ENCODE peak calls at places on chromosome 18, in ten cellular contexts. Z is BE2C, Q is fibroblast of pulmonary artery, K is hepatocyte, J is GM06990, W is cardiac fibroblast, U is DND-41, E is heart left ventricle, A is ovary, F is colonic mucosa. H is an unnamed sample.

GRCh38 chr18:45870419-45870818 is 44.9 kb downstream of the SIGLEC15 start:
- DNase-seq in Q (no peak), U (no peak), A (no peak), E (no peak), Z (peak), W (no peak), F (no peak), K (no peak), J (no peak), H (no peak)

GRCh38 chr18:56255381-56255780 is 383.0 kb downstream of the TXNL1 start:
- DNase-seq in W (no peak), Q (no peak), E (no peak), U (no peak), Z (no peak), A (no peak), J (no peak), F (no peak), K (no peak), H (no peak)

GRCh38 chr18:77059294-77059916 is 73.2 kb downstream of the MBP start:
- DNase-seq in U (peak), Q (peak), K (peak), Z (peak), A (no peak), E (no peak), F (no peak), W (peak), J (no peak), H (no peak)

GRCh38 chr18:21031845-21032244 is 79.8 kb downstream of the ROCK1 start:
- DNase-seq in W (no peak), J (no peak), K (no peak), Q (no peak), Z (no peak), A (no peak), U (no peak), E (no peak), F (no peak), H (no peak)

GRCh38 chr18:23422751-23423418 is 30.2 kb upstream of the RIOK3 start:
- DNase-seq in A (no peak), E (peak), Q (peak), U (no peak), K (peak), F (peak), J (peak), Z (peak), W (peak), H (no peak)

GRCh38 chr18:9753863-9754262 is 45.8 kb downstream of the RAB31 start:
- DNase-seq in E (no peak), A (no peak), J (no peak), K (no peak), U (no peak), W (peak), Q (no peak), F (no peak), Z (no peak), H (no peak)

GRCh38 chr18:35024965-35025364 is 16.2 kb upstream of the MAPRE2 start:
- DNase-seq in K (peak), Z (no peak), E (no peak), W (peak), A (peak), J (no peak), U (no peak), Q (peak), F (peak), H (peak)

GRCh38 chr18:8816805-8817204 is 111.4 kb downstream of the MTCL1 start:
- DNase-seq in Q (peak), E (no peak), U (no peak), A (no peak), J (no peak), K (no peak), F (no peak), W (peak), Z (no peak), H (no peak)

GRCh38 chr18:57581301-57581934 is 5.1 kb downstream of the FECH start:
- DNase-seq in A (no peak), Z (no peak), J (no peak), F (no peak), K (no peak), U (no peak), W (no peak), E (no peak), Q (no peak), H (no peak)

GRCh38 chr18:22238036-22238435 is 68.6 kb downstream of the GATA6 start:
- DNase-seq in J (no peak), F (no peak), E (no peak), Q (no peak), K (no peak), A (no peak), W (no peak), U (no peak), Z (no peak), H (no peak)

GRCh38 chr18:9404565-9405060 is 70.0 kb downstream of the TWSG1 start:
- DNase-seq in W (peak), F (no peak), K (no peak), A (no peak), Q (peak), U (no peak), E (no peak), Z (no peak), J (peak), H (no peak)

GRCh38 chr18:79639072-79639829 is 40.4 kb upstream of the CTDP1 start:
- DNase-seq in F (no peak), Z (no peak), Q (peak), J (no peak), A (no peak), W (peak), K (no peak), E (no peak), U (no peak), H (no peak)

GRCh38 chr18:45780568-45780967 is 44.9 kb upstream of the SIGLEC15 start:
- DNase-seq in Q (peak), K (no peak), F (no peak), E (no peak), J (no peak), A (no peak), Z (no peak), W (peak), U (no peak), H (no peak)

GRCh38 chr18:58013241-58014211 is 30.5 kb upstream of the NEDD4L start:
- DNase-seq in E (no peak), W (no peak), K (peak), Q (peak), J (no peak), U (no peak), Z (no peak), F (peak), A (no peak), H (no peak)

GRCh38 chr18:72762505-72763122 is 105.2 kb downstream of the NETO1 start:
- DNase-seq in W (peak), F (no peak), K (peak), U (peak), E (no peak), J (peak), A (no peak), Z (no peak), Q (peak), H (peak)

GRCh38 chr18:8858888-8859511 is 153.6 kb downstream of the MTCL1 start:
- DNase-seq in W (peak), Q (peak), K (peak), Z (no peak), F (no peak), U (no peak), A (no peak), J (no peak), E (no peak), H (peak)

GRCh38 chr18:57026316-57026715 is 120.6 kb upstream of the BOD1L2 start:
- DNase-seq in Z (no peak), A (no peak), K (no peak), J (no peak), W (no peak), E (no peak), Q (no peak), U (no peak), F (no peak), H (no peak)

GRCh38 chr18:73752546-73752945 is 395.1 kb downstream of the FBXO15 start:
- DNase-seq in A (no peak), Q (peak), J (no peak), K (no peak), W (peak), Z (no peak), U (no peak), F (no peak), E (no peak), H (no peak)

GRCh38 chr18:14914126-14914525 is 166.2 kb downstream of the ANKRD30B start:
- DNase-seq in F (no peak), K (no peak), Q (no peak), A (no peak), J (no peak), E (no peak), U (no peak), Z (no peak), W (no peak), H (no peak)

GRCh38 chr18:59547691-59548182 is 149.5 kb downstream of the CCBE1 start:
- DNase-seq in E (no peak), A (peak), Q (peak), J (no peak), W (peak), U (no peak), F (no peak), Z (no peak), K (peak), H (peak)

GRCh38 chr18:21997207-21998143 is 171.9 kb upstream of the GATA6 start:
- DNase-seq in W (peak), E (no peak), Q (peak), J (peak), A (no peak), Z (no peak), F (peak), U (peak), K (peak), H (no peak)

GRCh38 chr18:56641714-56642331 is 3.4 kb upstream of the TXNL1 start:
- DNase-seq in K (no peak), A (no peak), W (peak), Q (peak), U (no peak), E (no peak), J (no peak), Z (no peak), F (no peak), H (no peak)

GRCh38 chr18:76524900-76525698 is 30.1 kb upstream of the ZNF516 start:
- DNase-seq in Z (no peak), K (peak), W (peak), Q (peak), F (no peak), A (peak), U (no peak), E (no peak), J (no peak), H (no peak)

GRCh38 chr18:12246849-12247808 is 7.0 kb upstream of the CIDEA start:
- DNase-seq in A (no peak), U (no peak), K (peak), Z (no peak), W (peak), Q (peak), F (no peak), E (no peak), J (no peak), H (no peak)
- TF ChIP-seq CTCF in A (no peak), U (no peak), K (peak), Z (no peak), W (peak), Q (peak), F (no peak), E (no peak), J (peak), H (peak)

GRCh38 chr18:62832282-62832681 is 116.9 kb downstream of the PHLPP1 start:
- DNase-seq in U (no peak), E (no peak), W (no peak), J (no peak), K (no peak), A (no peak), Q (no peak), F (no peak), Z (no peak), H (no peak)

GRCh38 chr18:62828091-62828640 is 112.8 kb downstream of the PHLPP1 start:
- DNase-seq in Z (no peak), A (no peak), K (no peak), E (no peak), W (no peak), U (no peak), J (no peak), F (no peak), Q (no peak), H (no peak)

GRCh38 chr18:62828852-62829251 is 113.5 kb downstream of the PHLPP1 start:
- DNase-seq in A (no peak), Z (no peak), K (no peak), J (no peak), E (no peak), U (no peak), Q (no peak), F (no peak), W (no peak), H (no peak)

GRCh38 chr18:62827397-62827796 is 112.1 kb downstream of the PHLPP1 start:
- DNase-seq in W (no peak), E (no peak), K (no peak), J (no peak), Q (no peak), A (no peak), F (no peak), Z (no peak), U (no peak), H (no peak)

GRCh38 chr18:62829936-62830335 is 114.6 kb downstream of the PHLPP1 start:
- DNase-seq in E (no peak), W (no peak), J (no peak), F (no peak), Q (no peak), A (no peak), K (no peak), Z (no peak), U (no peak), H (no peak)
- H3K4me3 ChIP-seq in E (no peak), W (no peak), J (no peak), F (no peak), Q (no peak), A (no peak), K (no peak), Z (no peak), U (no peak), H (no peak)

DNA sequence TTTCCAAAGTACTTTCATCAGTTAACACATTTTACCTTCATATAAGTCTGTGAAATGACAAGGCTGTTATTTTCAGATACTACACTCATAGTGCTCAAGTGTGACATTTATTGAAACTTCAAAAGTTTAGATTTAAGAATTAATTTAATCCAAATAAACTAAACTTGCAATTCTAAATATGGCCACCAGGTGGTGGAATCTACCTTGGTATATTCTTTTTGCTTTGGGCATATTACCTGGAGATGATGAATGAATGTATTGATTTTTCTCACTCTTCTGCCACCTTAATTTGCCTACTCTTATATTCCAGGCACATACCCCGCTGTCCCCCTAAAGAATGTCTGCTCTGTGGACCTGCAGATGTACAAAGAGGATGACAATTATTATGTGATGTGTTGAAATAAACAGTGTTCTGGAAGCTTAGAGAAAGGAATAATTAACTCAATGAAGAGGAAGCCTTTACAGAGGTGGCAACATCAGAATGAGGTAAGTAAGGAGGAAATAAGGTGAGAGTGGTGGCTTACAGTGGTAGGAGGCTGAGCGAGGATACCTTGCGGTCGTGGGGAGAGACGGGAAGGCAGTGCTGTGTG is 179.7 kb downstream of the CELF4 start:
- DNase-seq in U (no peak), W (peak), Z (no peak), A (no peak), E (no peak), Q (peak), F (no peak), J (no peak), K (peak), H (no peak)
- TF ChIP-seq CTCF in U (peak), W (peak), Z (peak), A (peak), E (peak), Q (peak), F (peak), J (peak), K (peak), H (peak)

DNA sequence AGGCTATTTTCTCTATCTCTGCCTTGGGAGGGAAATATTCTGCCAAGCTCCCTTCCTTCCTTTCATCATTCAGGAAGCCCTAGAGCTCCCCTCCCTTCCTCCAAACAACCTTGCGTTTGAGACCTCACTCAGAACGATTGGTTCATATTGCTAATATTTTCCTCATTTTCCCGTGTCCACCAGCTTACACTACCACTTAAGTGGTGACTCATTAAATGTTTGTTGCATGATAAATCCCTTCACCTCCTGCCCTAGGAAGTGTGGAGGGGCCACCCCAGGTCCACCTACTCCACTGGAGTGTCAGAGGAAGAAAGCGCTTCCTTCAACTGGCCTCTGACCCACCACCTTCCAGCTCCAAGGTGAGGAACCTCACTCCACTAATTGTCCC is 2.3 kb upstream of the LPIN2 start:
- DNase-seq in F (no peak), A (no peak), K (peak), W (peak), Z (no peak), E (no peak), U (no peak), Q (peak), J (no peak), H (no peak)
- H3K4me3 ChIP-seq in F (no peak), A (no peak), K (no peak), W (no peak), Z (no peak), E (no peak), U (no peak), Q (no peak), J (no peak), H (no peak)

GRCh38 chr18:70172225-70172624 is 33.3 kb downstream of the RTTN start:
- DNase-seq in K (no peak), A (no peak), Z (no peak), J (no peak), W (peak), F (no peak), E (no peak), U (no peak), Q (peak), H (no peak)
- TF ChIP-seq CTCF in K (peak), A (no peak), Z (peak), J (peak), W (peak), F (no peak), E (no peak), U (peak), Q (peak), H (peak)

GRCh38 chr18:6626457-6626856 is 103.1 kb upstream of the ARHGAP28 start:
- DNase-seq in U (no peak), W (no peak), F (no peak), J (no peak), E (no peak), A (no peak), K (no peak), Z (no peak), Q (no peak), H (no peak)

GRCh38 chr18:6623278-6623677 is 106.2 kb upstream of the ARHGAP28 start:
- DNase-seq in U (no peak), J (no peak), E (no peak), A (no peak), Q (no peak), W (no peak), K (no peak), Z (no peak), F (no peak), H (no peak)

GRCh38 chr18:6624729-6625308 is 104.7 kb upstream of the ARHGAP28 start:
- DNase-seq in W (peak), U (no peak), J (no peak), K (no peak), F (no peak), A (no peak), Q (peak), Z (no peak), E (no peak), H (no peak)

GRCh38 chr18:6627621-6628020 is 101.9 kb upstream of the ARHGAP28 start:
- DNase-seq in W (peak), E (no peak), A (no peak), Z (no peak), Q (peak), K (no peak), J (no peak), F (no peak), U (no peak), H (no peak)

GRCh38 chr18:6624271-6624670 is 105.2 kb upstream of the ARHGAP28 start:
- DNase-seq in A (no peak), J (no peak), K (no peak), E (no peak), W (peak), Q (peak), U (no peak), F (no peak), Z (no peak), H (no peak)
- H3K4me3 ChIP-seq in A (no peak), J (no peak), K (no peak), E (no peak), W (no peak), Q (no peak), U (no peak), F (no peak), Z (no peak), H (no peak)

DNA sequence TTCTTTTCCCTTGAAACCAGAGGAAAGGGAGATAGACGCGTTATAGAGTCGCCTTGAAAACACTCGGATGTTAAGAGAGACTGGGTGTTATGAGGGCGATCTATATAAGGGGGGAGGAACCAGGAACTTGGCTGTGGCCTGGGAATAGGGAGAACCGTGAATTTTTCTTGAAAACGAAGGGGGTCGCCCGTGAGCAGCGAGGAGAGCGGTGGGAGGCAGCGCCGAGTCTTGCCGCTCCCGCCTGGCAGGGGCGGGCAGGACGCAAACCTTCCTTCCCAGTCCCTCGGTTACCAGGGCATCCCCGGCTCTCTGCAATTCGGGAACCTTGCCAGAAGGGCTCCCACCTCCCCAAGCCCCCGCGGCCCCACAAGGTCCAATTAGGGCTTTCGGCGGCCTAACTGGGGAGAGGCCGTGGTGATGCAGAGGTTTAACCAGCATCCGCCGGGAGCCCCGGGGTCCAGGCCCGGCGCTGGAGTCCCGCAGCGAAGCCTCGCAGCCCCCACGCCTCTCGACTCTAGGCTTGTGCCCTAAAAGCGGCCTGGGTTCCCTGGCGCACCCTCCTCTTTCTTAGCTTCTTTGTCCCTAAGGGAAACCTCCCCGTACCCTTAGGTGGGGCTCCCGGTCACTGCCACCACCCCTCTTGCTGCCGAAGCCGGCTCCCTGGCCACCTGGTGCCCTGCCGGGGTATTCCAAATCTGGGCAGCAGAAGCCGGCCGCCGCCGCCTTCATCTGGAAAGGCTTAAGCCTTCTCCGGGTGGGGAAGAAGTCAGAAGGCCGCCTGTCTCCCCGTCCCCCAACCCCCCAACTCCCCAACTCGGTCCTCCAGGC is 708 bp upstream of the FHOD3 start:
- DNase-seq in U (no peak), F (peak), K (peak), Z (peak), Q (peak), E (peak), J (peak), A (peak), W (peak), H (no peak)
- TF ChIP-seq CTCF in U (no peak), F (no peak), K (peak), Z (peak), Q (peak), E (no peak), J (peak), A (peak), W (peak), H (peak)